ENCODE peak calls at places on chromosomes 7 and 10, in ten cellular contexts. One of them, this sample, is unnamed. For H3K36me3, the result is how much of the 10 kb centered on the place peaks cover.

GRCh38 chr10:69107667-69108066 is 16.3 kb upstream of the VPS26A start:
- DNase-seq in heart left ventricle: no peak
- DNase-seq in gastrocnemius medialis: no peak
- DNase-seq in NT2/D1: no peak
- DNase-seq in ovary: no peak
- DNase-seq in brain microvascular endothelial cell: no peak
- DNase-seq in breast epithelium: no peak
- DNase-seq in HCT116: no peak
- DNase-seq in heart right ventricle: no peak
- DNase-seq in kidney epithelial cell: no peak
- DNase-seq in this sample: no peak

GRCh38 chr7:1562611-1563051 is 6.6 kb upstream of the TMEM184A start:
- DNase-seq in brain microvascular endothelial cell: no peak
- DNase-seq in heart right ventricle: no peak
- DNase-seq in NT2/D1: no peak
- DNase-seq in HCT116: no peak
- DNase-seq in heart left ventricle: no peak
- DNase-seq in ovary: no peak
- DNase-seq in breast epithelium: no peak
- DNase-seq in kidney epithelial cell: no peak
- DNase-seq in gastrocnemius medialis: no peak
- DNase-seq in this sample: no peak

GRCh38 chr10:9239298-9239697 is 1184.8 kb downstream of the GATA3 start:
- DNase-seq in heart right ventricle: no peak
- DNase-seq in ovary: no peak
- DNase-seq in kidney epithelial cell: no peak
- DNase-seq in brain microvascular endothelial cell: no peak
- DNase-seq in breast epithelium: no peak
- DNase-seq in NT2/D1: no peak
- DNase-seq in heart left ventricle: no peak
- DNase-seq in gastrocnemius medialis: no peak
- DNase-seq in HCT116: no peak
- DNase-seq in this sample: no peak

GRCh38 chr10:133420579-133420978 is 3.8 kb downstream of the SPRN start:
- DNase-seq in kidney epithelial cell: no peak
- DNase-seq in NT2/D1: no peak
- DNase-seq in brain microvascular endothelial cell: no peak
- DNase-seq in ovary: no peak
- DNase-seq in heart right ventricle: peak
- DNase-seq in gastrocnemius medialis: no peak
- DNase-seq in breast epithelium: no peak
- DNase-seq in heart left ventricle: no peak
- DNase-seq in HCT116: no peak
- DNase-seq in this sample: no peak

GRCh38 chr7:19112290-19113000 is 5.0 kb downstream of the TWIST1 start:
- DNase-seq in HCT116: no peak
- DNase-seq in breast epithelium: no peak
- DNase-seq in heart left ventricle: no peak
- DNase-seq in kidney epithelial cell: no peak
- DNase-seq in heart right ventricle: peak
- DNase-seq in NT2/D1: no peak
- DNase-seq in brain microvascular endothelial cell: peak
- DNase-seq in ovary: no peak
- DNase-seq in gastrocnemius medialis: no peak
- DNase-seq in this sample: peak

GRCh38 chr10:47173929-47174442 is 126.0 kb upstream of the GDF10 start:
- DNase-seq in heart right ventricle: no peak
- DNase-seq in brain microvascular endothelial cell: peak
- DNase-seq in heart left ventricle: no peak
- DNase-seq in ovary: no peak
- DNase-seq in breast epithelium: no peak
- DNase-seq in gastrocnemius medialis: no peak
- DNase-seq in HCT116: no peak
- DNase-seq in kidney epithelial cell: no peak
- DNase-seq in NT2/D1: no peak
- DNase-seq in this sample: no peak

GRCh38 chr10:128036011-128036615 is 90.1 kb downstream of the MKI67 start:
- DNase-seq in heart left ventricle: no peak
- DNase-seq in brain microvascular endothelial cell: no peak
- DNase-seq in breast epithelium: no peak
- DNase-seq in kidney epithelial cell: no peak
- DNase-seq in heart right ventricle: no peak
- DNase-seq in HCT116: no peak
- DNase-seq in ovary: no peak
- DNase-seq in gastrocnemius medialis: no peak
- DNase-seq in NT2/D1: no peak
- DNase-seq in this sample: no peak

GRCh38 chr7:159125944-159126248 is 18.8 kb downstream of the VIPR2 start:
- DNase-seq in kidney epithelial cell: no peak
- DNase-seq in gastrocnemius medialis: no peak
- DNase-seq in NT2/D1: no peak
- DNase-seq in breast epithelium: no peak
- DNase-seq in HCT116: no peak
- DNase-seq in brain microvascular endothelial cell: no peak
- DNase-seq in heart left ventricle: no peak
- DNase-seq in heart right ventricle: no peak
- DNase-seq in ovary: no peak
- DNase-seq in this sample: no peak

GRCh38 chr7:12674861-12675260 is 12.6 kb upstream of the ARL4A start:
- DNase-seq in brain microvascular endothelial cell: peak
- DNase-seq in kidney epithelial cell: no peak
- DNase-seq in breast epithelium: no peak
- DNase-seq in HCT116: no peak
- DNase-seq in NT2/D1: peak
- DNase-seq in gastrocnemius medialis: no peak
- DNase-seq in heart left ventricle: no peak
- DNase-seq in ovary: no peak
- DNase-seq in heart right ventricle: no peak
- DNase-seq in this sample: peak

GRCh38 chr7:158782638-158783490 is 46.4 kb downstream of the ESYT2 start:
- DNase-seq in brain microvascular endothelial cell: peak
- DNase-seq in ovary: peak
- DNase-seq in NT2/D1: peak
- DNase-seq in HCT116: no peak
- DNase-seq in heart right ventricle: peak
- DNase-seq in heart left ventricle: peak
- DNase-seq in breast epithelium: no peak
- DNase-seq in kidney epithelial cell: no peak
- DNase-seq in gastrocnemius medialis: peak
- DNase-seq in this sample: peak

GRCh38 chr10:14205246-14205645 is 125.5 kb downstream of the FRMD4A start:
- DNase-seq in brain microvascular endothelial cell: no peak
- DNase-seq in NT2/D1: no peak
- DNase-seq in breast epithelium: no peak
- DNase-seq in gastrocnemius medialis: no peak
- DNase-seq in heart right ventricle: no peak
- DNase-seq in heart left ventricle: no peak
- DNase-seq in kidney epithelial cell: no peak
- DNase-seq in ovary: no peak
- DNase-seq in HCT116: no peak
- DNase-seq in this sample: no peak

GRCh38 chr10:47406870-47407648 is 23.0 kb upstream of the ZNF488 start:
- DNase-seq in heart right ventricle: no peak
- DNase-seq in NT2/D1: no peak
- DNase-seq in breast epithelium: no peak
- DNase-seq in ovary: no peak
- DNase-seq in gastrocnemius medialis: no peak
- DNase-seq in heart left ventricle: no peak
- DNase-seq in brain microvascular endothelial cell: peak
- DNase-seq in kidney epithelial cell: peak
- DNase-seq in HCT116: peak
- DNase-seq in this sample: peak

GRCh38 chr7:34058791-34059550 is 153.6 kb downstream of the BMPER start:
- DNase-seq in breast epithelium: peak
- DNase-seq in heart right ventricle: no peak
- DNase-seq in heart left ventricle: no peak
- DNase-seq in ovary: no peak
- DNase-seq in gastrocnemius medialis: no peak
- DNase-seq in kidney epithelial cell: no peak
- DNase-seq in HCT116: no peak
- DNase-seq in NT2/D1: no peak
- DNase-seq in brain microvascular endothelial cell: no peak
- DNase-seq in this sample: peak

GRCh38 chr10:124827474-124827873 is 25.9 kb downstream of the ABRAXAS2 start:
- DNase-seq in NT2/D1: no peak
- DNase-seq in heart left ventricle: no peak
- DNase-seq in breast epithelium: no peak
- DNase-seq in HCT116: no peak
- DNase-seq in ovary: no peak
- DNase-seq in gastrocnemius medialis: no peak
- DNase-seq in kidney epithelial cell: no peak
- DNase-seq in heart right ventricle: no peak
- DNase-seq in brain microvascular endothelial cell: peak
- DNase-seq in this sample: peak

DNA sequence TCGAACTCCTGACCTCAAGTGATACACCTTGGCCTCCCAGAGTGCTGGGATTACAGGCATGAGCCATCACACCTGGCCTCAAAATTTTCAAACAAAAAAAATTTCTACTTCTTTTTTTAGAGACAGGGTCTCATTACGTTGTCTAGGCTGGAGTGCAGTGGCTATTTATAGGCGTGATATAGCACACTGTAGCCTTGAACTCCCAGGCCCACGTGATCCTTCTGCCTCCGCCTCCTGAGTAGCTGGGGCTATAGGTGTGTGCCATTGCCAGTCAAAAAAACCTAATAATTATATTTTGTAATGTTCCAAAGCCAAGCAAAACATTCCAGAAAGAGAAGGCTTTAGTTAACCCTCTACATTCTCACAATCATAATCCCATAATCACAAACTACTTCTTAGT is 13.8 kb downstream of the POLR3A start:
- DNase-seq in NT2/D1: no peak
- DNase-seq in brain microvascular endothelial cell: no peak
- DNase-seq in kidney epithelial cell: no peak
- DNase-seq in heart right ventricle: no peak
- DNase-seq in breast epithelium: no peak
- DNase-seq in HCT116: no peak
- DNase-seq in ovary: no peak
- DNase-seq in gastrocnemius medialis: no peak
- DNase-seq in heart left ventricle: no peak
- DNase-seq in this sample: peak
- H3K36me3 ChIP-seq in NT2/D1: half or more
- H3K36me3 ChIP-seq in brain microvascular endothelial cell: half or more
- H3K36me3 ChIP-seq in kidney epithelial cell: under half
- H3K36me3 ChIP-seq in heart right ventricle: under half
- H3K36me3 ChIP-seq in breast epithelium: under half
- H3K36me3 ChIP-seq in HCT116: half or more
- H3K36me3 ChIP-seq in ovary: under half
- H3K36me3 ChIP-seq in gastrocnemius medialis: under half
- H3K36me3 ChIP-seq in heart left ventricle: under half
- H3K36me3 ChIP-seq in this sample: half or more

GRCh38 chr10:111023060-111023459 is 53.8 kb upstream of the ADRA2A start:
- DNase-seq in heart left ventricle: no peak
- DNase-seq in gastrocnemius medialis: no peak
- DNase-seq in breast epithelium: no peak
- DNase-seq in NT2/D1: no peak
- DNase-seq in heart right ventricle: no peak
- DNase-seq in brain microvascular endothelial cell: no peak
- DNase-seq in HCT116: no peak
- DNase-seq in ovary: no peak
- DNase-seq in kidney epithelial cell: no peak
- DNase-seq in this sample: no peak

GRCh38 chr10:111018021-111018420 is 58.8 kb upstream of the ADRA2A start:
- DNase-seq in gastrocnemius medialis: no peak
- DNase-seq in breast epithelium: no peak
- DNase-seq in brain microvascular endothelial cell: no peak
- DNase-seq in kidney epithelial cell: no peak
- DNase-seq in NT2/D1: no peak
- DNase-seq in heart right ventricle: no peak
- DNase-seq in HCT116: no peak
- DNase-seq in ovary: no peak
- DNase-seq in heart left ventricle: no peak
- DNase-seq in this sample: no peak

DNA sequence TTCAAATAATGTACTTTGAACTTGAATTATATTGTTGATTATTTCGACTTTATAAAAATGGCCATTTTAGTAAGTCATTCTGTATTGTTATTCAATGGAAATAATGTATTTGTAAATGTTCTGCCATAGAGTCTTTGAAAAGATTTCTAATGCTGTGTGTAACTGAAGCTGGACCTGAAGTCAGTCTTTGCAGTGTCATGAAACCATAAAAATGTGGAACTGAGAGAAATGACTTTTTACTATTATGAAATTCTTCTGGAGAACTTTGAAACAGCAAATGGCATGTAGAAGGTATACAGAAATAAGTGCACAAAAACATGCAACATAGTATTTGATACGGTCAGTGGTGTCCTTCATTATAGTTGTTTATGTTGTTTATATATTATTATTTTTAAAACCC is 59.7 kb upstream of the ADRA2A start:
- DNase-seq in brain microvascular endothelial cell: no peak
- DNase-seq in HCT116: no peak
- DNase-seq in NT2/D1: no peak
- DNase-seq in breast epithelium: no peak
- DNase-seq in ovary: no peak
- DNase-seq in heart left ventricle: no peak
- DNase-seq in gastrocnemius medialis: no peak
- DNase-seq in kidney epithelial cell: no peak
- DNase-seq in heart right ventricle: no peak
- DNase-seq in this sample: no peak
- H3K36me3 ChIP-seq in brain microvascular endothelial cell: under half
- H3K36me3 ChIP-seq in HCT116: under half
- H3K36me3 ChIP-seq in NT2/D1: under half
- H3K36me3 ChIP-seq in breast epithelium: under half
- H3K36me3 ChIP-seq in ovary: under half
- H3K36me3 ChIP-seq in heart left ventricle: under half
- H3K36me3 ChIP-seq in gastrocnemius medialis: under half
- H3K36me3 ChIP-seq in kidney epithelial cell: under half
- H3K36me3 ChIP-seq in heart right ventricle: under half
- H3K36me3 ChIP-seq in this sample: under half

GRCh38 chr7:157402911-157403534 is 66.2 kb downstream of the DNAJB6 start:
- DNase-seq in gastrocnemius medialis: no peak
- DNase-seq in brain microvascular endothelial cell: no peak
- DNase-seq in NT2/D1: no peak
- DNase-seq in HCT116: no peak
- DNase-seq in kidney epithelial cell: no peak
- DNase-seq in heart left ventricle: peak
- DNase-seq in ovary: no peak
- DNase-seq in breast epithelium: no peak
- DNase-seq in heart right ventricle: no peak
- DNase-seq in this sample: no peak
- H3K36me3 ChIP-seq in gastrocnemius medialis: under half
- H3K36me3 ChIP-seq in brain microvascular endothelial cell: under half
- H3K36me3 ChIP-seq in NT2/D1: under half
- H3K36me3 ChIP-seq in HCT116: under half
- H3K36me3 ChIP-seq in kidney epithelial cell: under half
- H3K36me3 ChIP-seq in heart left ventricle: under half
- H3K36me3 ChIP-seq in ovary: under half
- H3K36me3 ChIP-seq in breast epithelium: under half
- H3K36me3 ChIP-seq in heart right ventricle: under half
- H3K36me3 ChIP-seq in this sample: under half

DNA sequence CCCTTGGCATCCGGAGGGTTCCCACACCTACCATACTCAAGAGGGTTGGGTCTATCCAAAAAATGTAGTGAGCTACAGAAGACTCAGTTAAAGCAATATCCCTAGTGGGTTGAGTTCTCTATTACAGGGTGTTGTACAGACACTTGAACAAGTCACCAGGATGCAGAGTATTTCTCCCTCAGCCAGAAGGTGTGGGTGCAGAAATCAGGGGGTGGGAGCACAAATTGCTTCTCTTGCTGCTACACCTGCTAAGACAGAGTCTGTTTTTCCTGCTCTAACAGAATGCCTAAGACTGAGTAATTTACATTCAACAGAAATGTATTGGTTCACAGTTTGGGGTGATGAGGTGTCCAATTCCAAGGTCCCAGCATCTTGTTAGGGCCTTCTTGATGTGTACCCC is 433.4 kb downstream of the TCERG1L start:
- DNase-seq in NT2/D1: no peak
- DNase-seq in kidney epithelial cell: no peak
- DNase-seq in brain microvascular endothelial cell: no peak
- DNase-seq in ovary: no peak
- DNase-seq in gastrocnemius medialis: no peak
- DNase-seq in heart right ventricle: no peak
- DNase-seq in HCT116: no peak
- DNase-seq in heart left ventricle: no peak
- DNase-seq in breast epithelium: no peak
- DNase-seq in this sample: no peak
- H3K36me3 ChIP-seq in NT2/D1: under half
- H3K36me3 ChIP-seq in kidney epithelial cell: under half
- H3K36me3 ChIP-seq in brain microvascular endothelial cell: under half
- H3K36me3 ChIP-seq in ovary: under half
- H3K36me3 ChIP-seq in gastrocnemius medialis: under half
- H3K36me3 ChIP-seq in heart right ventricle: under half
- H3K36me3 ChIP-seq in HCT116: under half
- H3K36me3 ChIP-seq in heart left ventricle: under half
- H3K36me3 ChIP-seq in breast epithelium: under half
- H3K36me3 ChIP-seq in this sample: under half

This sample was measured in cardiac muscle cell.